ENCODE peak calls at places on chromosomes 7 and 10, in ten cellular contexts. S is GM23248, Q is colonic mucosa, Z is neural progenitor cell, N is PC-3, D is adipocyte, I is mesenchymal stem cell, H is H9, X is endothelial cell of umbilical vein, P is mesendoderm. L is an unnamed sample.

GRCh38 chr10:22667093-22667480 is 47.3 kb downstream of the PIP4K2A start:
- DNase-seq in S (no peak), Q (no peak), Z (no peak), N (no peak), D (no peak), I (no peak), H (no peak), X (no peak), P (no peak), L (no peak)

GRCh38 chr7:95549818-95550529 is 46.3 kb downstream of the PDK4 start:
- DNase-seq in S (peak), Q (peak), Z (no peak), N (peak), D (peak), I (peak), H (no peak), X (peak), P (peak), L (peak)

GRCh38 chr10:68406111-68406814 is 814 bp downstream of the RUFY2 start:
- DNase-seq in S (peak), Q (peak), Z (peak), N (peak), D (peak), I (peak), H (peak), X (peak), P (peak), L (peak)

GRCh38 chr10:113097046-113097415 is 147.0 kb downstream of the TCF7L2 start:
- DNase-seq in S (no peak), Q (no peak), Z (no peak), N (no peak), D (no peak), I (no peak), H (peak), X (no peak), P (no peak), L (no peak)

GRCh38 chr10:81109200-81109752 is 571.6 kb downstream of the SH2D4B start:
- DNase-seq in S (no peak), Q (no peak), Z (no peak), N (no peak), D (no peak), I (no peak), H (no peak), X (no peak), P (no peak), L (no peak)

GRCh38 chr7:122803323-122803722 is 82.9 kb downstream of the CADPS2 start:
- DNase-seq in S (peak), Q (no peak), Z (peak), N (peak), D (peak), I (no peak), H (no peak), X (peak), P (peak), L (peak)

GRCh38 chr7:107690084-107690483 is 29.5 kb downstream of the SLC26A4 start:
- DNase-seq in S (no peak), Q (no peak), Z (no peak), N (no peak), D (no peak), I (no peak), H (no peak), X (no peak), P (no peak), L (no peak)

GRCh38 chr7:34371922-34372321 is 286.1 kb upstream of the NPSR1 start:
- DNase-seq in S (no peak), Q (no peak), Z (no peak), N (no peak), D (peak), I (no peak), H (no peak), X (no peak), P (no peak), L (no peak)

GRCh38 chr10:69353981-69354635 is 62.6 kb downstream of the TACR2 start:
- DNase-seq in S (no peak), Q (no peak), Z (no peak), N (no peak), D (no peak), I (no peak), H (no peak), X (no peak), P (no peak), L (no peak)

GRCh38 chr10:49498465-49498864 is 40.5 kb downstream of the ERCC6 start:
- DNase-seq in S (no peak), Q (no peak), Z (no peak), N (no peak), D (no peak), I (no peak), H (no peak), X (no peak), P (no peak), L (no peak)

GRCh38 chr10:24396396-24396795 is 187.5 kb downstream of the KIAA1217 start:
- DNase-seq in S (peak), Q (no peak), Z (no peak), N (peak), D (no peak), I (no peak), H (no peak), X (no peak), P (peak), L (no peak)

GRCh38 chr10:36621346-36621745 is 504.1 kb upstream of the ANKRD30A start:
- DNase-seq in S (peak), Q (no peak), Z (no peak), N (peak), D (no peak), I (peak), H (no peak), X (no peak), P (no peak), L (peak)

GRCh38 chr10:5945561-5946418 is 31.6 kb downstream of the IL15RA start:
- DNase-seq in S (peak), Q (peak), Z (no peak), N (peak), D (peak), I (peak), H (no peak), X (peak), P (peak), L (peak)

GRCh38 chr7:10685040-10685439 is 288.6 kb upstream of the PHF14 start:
- DNase-seq in S (no peak), Q (no peak), Z (no peak), N (no peak), D (no peak), I (no peak), H (no peak), X (no peak), P (no peak), L (no peak)

GRCh38 chr7:157845203-157845810 is 508.5 kb downstream of the DNAJB6 start:
- DNase-seq in S (no peak), Q (no peak), Z (no peak), N (peak), D (no peak), I (no peak), H (no peak), X (no peak), P (no peak), L (no peak)

GRCh38 chr7:86328801-86329433 is 314.8 kb upstream of the GRM3 start:
- DNase-seq in S (no peak), Q (no peak), Z (peak), N (no peak), D (no peak), I (no peak), H (no peak), X (no peak), P (no peak), L (no peak)

DNA sequence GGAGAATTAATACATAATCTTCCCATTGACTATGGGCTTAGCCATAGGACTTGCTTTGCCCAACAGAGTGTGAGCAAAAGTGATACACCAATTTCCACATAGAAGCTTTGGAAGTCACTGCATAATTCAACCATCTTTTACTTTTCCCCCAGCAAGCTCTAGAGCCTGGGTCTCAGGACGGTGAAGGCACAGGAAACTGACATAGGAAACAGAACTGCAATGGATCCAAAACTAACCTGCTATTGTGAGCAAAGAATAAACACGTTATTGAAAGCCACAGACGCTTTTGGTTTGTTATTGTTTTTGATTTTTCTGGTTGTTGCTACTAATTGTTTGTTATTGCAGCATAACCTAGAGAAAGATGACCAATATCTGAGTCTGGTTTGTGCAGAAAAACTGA is 53.0 kb downstream of the CUBN start:
- DNase-seq in S (peak), Q (no peak), Z (no peak), N (no peak), D (no peak), I (no peak), H (no peak), X (peak), P (no peak), L (no peak)
- H3K9ac ChIP-seq in S (peak), Q (no peak), Z (no peak), N (no peak), D (peak), I (peak), H (no peak), X (peak), P (no peak), L (no peak)

DNA sequence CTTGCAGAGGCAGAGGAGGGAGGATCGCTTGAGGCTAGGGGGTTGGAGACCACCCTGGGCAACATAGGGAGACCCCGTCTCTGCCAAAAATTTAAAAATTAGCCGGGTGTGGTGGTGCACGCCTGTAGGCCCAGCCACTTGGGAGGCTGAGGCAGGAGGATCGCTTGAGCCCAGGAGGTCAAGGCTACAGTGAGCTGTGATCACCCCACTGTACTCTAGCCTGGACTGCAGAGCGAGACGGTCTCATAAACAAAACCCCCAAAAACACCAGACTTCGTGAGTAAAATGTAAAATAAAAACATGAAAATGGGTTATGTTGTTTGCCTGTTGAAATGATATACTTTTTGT is 699 bp downstream of the LHPP start:
- DNase-seq in S (no peak), Q (no peak), Z (no peak), N (no peak), D (no peak), I (no peak), H (no peak), X (no peak), P (no peak), L (no peak)
- H3K9ac ChIP-seq in S (peak), Q (no peak), Z (no peak), N (peak), D (peak), I (peak), H (no peak), X (peak), P (peak), L (no peak)

DNA sequence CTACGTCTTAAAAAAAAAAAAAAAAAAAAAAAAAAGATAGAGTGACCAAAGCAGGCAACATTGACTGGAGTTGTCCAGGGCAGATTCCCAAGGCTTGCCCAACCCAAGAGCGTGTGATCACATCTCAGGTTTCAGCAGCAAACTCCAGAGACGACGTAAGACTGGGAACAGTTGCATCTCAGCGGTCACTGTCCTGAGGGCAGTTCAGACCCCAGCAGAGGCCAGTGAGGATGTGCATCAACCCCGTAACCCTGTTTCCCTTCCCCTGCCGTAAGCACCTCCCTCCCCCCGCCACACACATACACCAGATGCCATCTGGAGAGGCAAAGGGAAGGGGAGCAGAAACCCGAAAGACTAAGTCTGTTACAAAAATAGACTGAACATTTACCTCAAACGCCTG is 19.3 kb upstream of the TOMM7 start:
- DNase-seq in S (peak), Q (no peak), Z (peak), N (no peak), D (no peak), I (no peak), H (no peak), X (no peak), P (peak), L (peak)
- H3K9ac ChIP-seq in S (no peak), Q (no peak), Z (no peak), N (no peak), D (peak), I (peak), H (no peak), X (no peak), P (peak), L (no peak)

GRCh38 chr7:101875215-101875846 is 57.9 kb downstream of the CUX1 start:
- DNase-seq in S (no peak), Q (no peak), Z (no peak), N (no peak), D (no peak), I (no peak), H (no peak), X (no peak), P (no peak), L (no peak)
- H3K9ac ChIP-seq in S (no peak), Q (no peak), Z (no peak), N (no peak), D (no peak), I (no peak), H (no peak), X (no peak), P (peak), L (no peak)

GRCh38 chr7:134449596-134450194 is 9.2 kb downstream of the AKR1B1 start:
- DNase-seq in S (peak), Q (no peak), Z (no peak), N (peak), D (no peak), I (peak), H (no peak), X (no peak), P (no peak), L (no peak)
- H3K9ac ChIP-seq in S (peak), Q (no peak), Z (no peak), N (peak), D (no peak), I (no peak), H (no peak), X (no peak), P (no peak), L (no peak)

L was measured in fibroblast of lung.